ENCODE peak calls at places on chromosomes 3 and 15, in ten cellular contexts. W is central memory CD4-positive, alpha-beta T cell; J is HAP-1; O is activated T-helper 1 cell treated with Interleukin-2 at 50 U/mL for 16 hours; Q is C1 segment of cervical spinal cord; P is keratinocyte; A is activated T-cell treated with anti-CD3 and anti-CD28 coated beads for 1 hour; T is stimulated activated CD8-positive, alpha-beta memory T cell treated with anti-CD3 and anti-CD28 coated beads, Interleukin-7, amount 100 ng/mL, for 1 hour; E is IMR-90; B is brain microvascular endothelial cell. I is an unnamed sample.

GRCh38 chr3:59300727-59301134 is 250.9 kb upstream of the CFAP20DC start:
- DNase-seq in W (no peak), J (no peak), O (no peak), Q (no peak), P (no peak), A (no peak), T (no peak), E (peak), B (no peak), I (peak)

GRCh38 chr3:177478170-177478859 is 281.0 kb upstream of the TBL1XR1 start:
- DNase-seq in W (no peak), J (no peak), O (no peak), Q (no peak), P (peak), A (no peak), T (no peak), E (peak), B (peak), I (peak)

GRCh38 chr3:10366681-10367101 is 45.8 kb upstream of the SEC13 start:
- DNase-seq in W (no peak), J (no peak), O (no peak), Q (no peak), P (peak), A (no peak), T (no peak), E (peak), B (peak), I (peak)

GRCh38 chr15:98668566-98669308 is 20.4 kb downstream of the IGF1R start:
- DNase-seq in W (no peak), J (no peak), O (no peak), Q (no peak), P (peak), A (no peak), T (no peak), E (peak), B (peak), I (peak)

GRCh38 chr3:132973441-132973840 is 64.8 kb upstream of the TMEM108 start:
- DNase-seq in W (no peak), J (no peak), O (no peak), Q (no peak), P (no peak), A (no peak), T (no peak), E (no peak), B (no peak), I (no peak)

GRCh38 chr3:159740054-159740453 is 248.6 kb upstream of the IL12A start:
- DNase-seq in W (no peak), J (no peak), O (no peak), Q (no peak), P (no peak), A (no peak), T (no peak), E (no peak), B (no peak), I (no peak)

GRCh38 chr15:62071711-62072308 is 5.0 kb downstream of the C2CD4A start:
- DNase-seq in W (peak), J (peak), O (no peak), Q (no peak), P (no peak), A (no peak), T (no peak), E (peak), B (no peak), I (peak)

GRCh38 chr3:104677932-104678331 is 688.8 kb upstream of the ALCAM start:
- DNase-seq in W (no peak), J (no peak), O (no peak), Q (no peak), P (no peak), A (no peak), T (no peak), E (no peak), B (no peak), I (no peak)

GRCh38 chr15:85582719-85583089 is 202.3 kb downstream of the AKAP13 start:
- DNase-seq in W (peak), J (no peak), O (peak), Q (peak), P (no peak), A (peak), T (peak), E (peak), B (no peak), I (peak)

GRCh38 chr15:71784719-71785118 is 25.6 kb upstream of the NR2E3 start:
- DNase-seq in W (no peak), J (no peak), O (no peak), Q (no peak), P (no peak), A (no peak), T (no peak), E (no peak), B (no peak), I (no peak)

GRCh38 chr3:29280675-29281264 is at the start of gene RBMS3:
- DNase-seq in W (no peak), J (peak), O (no peak), Q (peak), P (peak), A (no peak), T (no peak), E (peak), B (peak), I (peak)

GRCh38 chr15:48352474-48353072 is 21.3 kb downstream of the DUT start:
- DNase-seq in W (peak), J (peak), O (peak), Q (no peak), P (peak), A (peak), T (peak), E (peak), B (peak), I (peak)

GRCh38 chr3:39294446-39295183 is 14.8 kb upstream of the CX3CR1 start:
- DNase-seq in W (no peak), J (no peak), O (no peak), Q (no peak), P (no peak), A (no peak), T (no peak), E (no peak), B (no peak), I (no peak)

GRCh38 chr3:27568393-27568792 is 84.2 kb upstream of the SLC4A7 start:
- DNase-seq in W (no peak), J (no peak), O (no peak), Q (no peak), P (no peak), A (no peak), T (no peak), E (peak), B (no peak), I (no peak)

GRCh38 chr3:131386429-131386926 is 4.9 kb downstream of the NUDT16 start:
- DNase-seq in W (no peak), J (no peak), O (no peak), Q (peak), P (no peak), A (no peak), T (no peak), E (no peak), B (no peak), I (peak)

GRCh38 chr3:165837058-165837525 is at the start of gene BCHE:
- DNase-seq in W (no peak), J (peak), O (no peak), Q (peak), P (no peak), A (no peak), T (no peak), E (peak), B (peak), I (peak)

GRCh38 chr3:115359507-115359906 is 212.4 kb upstream of the ZBTB20 start:
- DNase-seq in W (no peak), J (no peak), O (no peak), Q (no peak), P (no peak), A (no peak), T (no peak), E (peak), B (peak), I (peak)

GRCh38 chr15:45640610-45641009 is 5.8 kb downstream of the SQOR start:
- DNase-seq in W (no peak), J (no peak), O (no peak), Q (no peak), P (peak), A (no peak), T (no peak), E (peak), B (peak), I (peak)